ENCODE peak calls at places on chromosomes 3 and 15, in four cellular contexts. S is SK-N-SH, B is H9, K is GM12878. M is an unnamed sample.

GRCh38 chr3:4060064-4060463 is 243.1 kb upstream of the SETMAR start:
- DNase-seq in S (no peak), B (no peak), K (no peak), M (peak; percentile 12)

GRCh38 chr3:65604863-65605526 is 433.7 kb downstream of the MAGI1 start:
- DNase-seq in S (no peak), B (no peak), K (no peak), M (peak; percentile 82)

GRCh38 chr15:43086551-43086950 is 19.3 kb downstream of the UBR1 start:
- DNase-seq in S (no peak), B (no peak), K (no peak), M (peak; percentile 39)

GRCh38 chr15:55357774-55358173 is 38.8 kb downstream of the PIGB start:
- DNase-seq in S (peak; percentile 22), B (no peak), K (no peak), M (peak; percentile 77)

GRCh38 chr3:59046839-59047238 is 3.0 kb downstream of the CFAP20DC start:
- DNase-seq in S (no peak), B (no peak), K (no peak), M (no peak)

GRCh38 chr3:42979044-42979962 is at the start of gene GASK1A:
- DNase-seq in S (peak; percentile 76), B (peak; percentile 77), K (no peak), M (no peak)

GRCh38 chr15:99385865-99386264 is 134.6 kb downstream of the LRRC28 start:
- DNase-seq in S (no peak), B (no peak), K (no peak), M (peak; percentile 49)

GRCh38 chr15:67125589-67126502 is 60.4 kb downstream of the SMAD3 start:
- DNase-seq in S (no peak), B (no peak), K (no peak), M (peak; percentile 98)

GRCh38 chr15:29698030-29698701 is 124.1 kb downstream of the TJP1 start:
- DNase-seq in S (no peak), B (no peak), K (no peak), M (peak; percentile 87)

GRCh38 chr3:43995078-43995928 is 246.4 kb upstream of the TOPAZ1 start:
- DNase-seq in S (peak; percentile 80), B (peak; percentile 61), K (no peak), M (no peak)

GRCh38 chr3:8266679-8267267 is 234.8 kb upstream of the LMCD1 start:
- DNase-seq in S (no peak), B (no peak), K (no peak), M (peak; percentile 56)

GRCh38 chr3:170840291-170840859 is 29.6 kb downstream of the RPL22L1 start:
- DNase-seq in S (peak; percentile 10), B (no peak), K (no peak), M (peak; percentile 32)

GRCh38 chr3:100802126-100802525 is 92.8 kb downstream of the TFG start:
- DNase-seq in S (no peak), B (no peak), K (no peak), M (no peak)

DNA sequence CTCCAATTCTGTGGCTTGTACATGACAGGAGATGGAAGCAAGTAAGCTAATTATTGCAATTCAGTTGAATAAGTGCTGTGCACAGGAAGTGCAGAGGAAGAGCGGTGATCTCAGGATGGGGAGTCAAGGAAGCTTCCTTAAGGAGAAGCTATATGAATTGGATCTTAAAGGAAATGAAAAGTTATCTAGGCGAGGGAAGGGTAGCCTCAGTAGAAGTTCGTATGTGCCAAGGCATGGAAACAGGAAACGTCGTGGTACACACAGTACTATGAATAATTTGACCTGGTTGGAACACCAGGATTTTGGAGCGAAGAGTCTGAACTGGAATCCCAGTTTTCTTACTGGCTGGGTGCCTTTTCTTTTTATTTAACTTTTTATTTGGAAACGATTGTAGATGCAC is 39.3 kb downstream of the ST6GAL1 start:
- DNase-seq in S (no peak), B (no peak), K (no peak), M (no peak)
- H4K20me1 ChIP-seq in S (no peaks in the 10 kb centered on the region), B (no peaks in the 10 kb centered on the region), K (no peaks in the 10 kb centered on the region), M (no peaks in the 10 kb centered on the region)

GRCh38 chr3:155236473-155236872 is 57.0 kb downstream of the STRIT1 start:
- DNase-seq in S (no peak), B (no peak), K (no peak), M (no peak)
- H3K9me3 ChIP-seq in S (no peaks in the 10 kb centered on the region), B (no peaks in the 10 kb centered on the region), K (no peaks in the 10 kb centered on the region), M (no peaks in the 10 kb centered on the region)

DNA sequence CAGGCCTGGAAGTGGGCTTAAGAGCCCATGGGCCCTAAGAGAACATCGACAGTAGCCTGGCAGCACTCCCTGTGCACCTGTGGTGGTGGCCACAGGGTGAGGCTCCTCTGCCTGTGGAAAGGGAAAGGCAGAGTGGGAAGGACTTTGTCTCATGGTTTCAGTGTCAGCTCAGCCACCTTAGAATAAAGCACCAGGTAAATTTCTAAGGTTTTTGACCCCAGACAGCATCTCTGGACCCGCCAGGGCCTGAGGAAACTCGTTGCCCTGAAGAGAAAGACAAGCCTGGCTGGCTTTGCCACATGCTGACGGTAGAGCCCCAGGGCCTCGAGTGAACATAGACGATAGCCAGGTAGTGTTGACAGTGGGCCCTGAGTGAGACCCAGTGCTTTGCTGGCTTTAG is 22.1 kb downstream of the GOLGA6A start:
- DNase-seq in S (no peak), B (no peak), K (no peak), M (no peak)
- H3K9ac ChIP-seq in S (no peak overlapping the region), B (no peak overlapping the region), K (no peak overlapping the region), M (no peak overlapping the region)

DNA sequence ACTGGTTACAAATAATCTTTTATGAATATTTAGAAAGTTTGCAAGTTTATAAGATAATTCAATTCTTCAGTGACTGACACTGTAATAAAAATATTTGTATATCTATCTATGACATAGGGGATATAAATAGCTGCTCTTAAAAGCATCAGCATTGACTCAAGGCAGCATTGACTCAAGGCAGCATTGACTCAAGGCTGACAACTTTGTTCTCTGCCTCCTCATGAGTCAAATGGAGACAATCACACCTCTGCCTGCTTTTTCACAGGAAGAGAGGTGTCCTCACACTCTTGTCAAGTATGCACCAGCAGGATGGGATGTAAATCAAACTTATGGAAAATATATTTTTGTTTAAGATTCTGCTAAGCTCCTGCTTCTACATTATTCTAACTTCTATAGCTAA is 1173.1 kb downstream of the NSUN3 start:
- DNase-seq in S (no peak), B (no peak), K (no peak), M (no peak)
- H4K20me1 ChIP-seq in S (no peaks in the 10 kb centered on the region), B (no peaks in the 10 kb centered on the region), K (no peaks in the 10 kb centered on the region), M (no peaks in the 10 kb centered on the region)

DNA sequence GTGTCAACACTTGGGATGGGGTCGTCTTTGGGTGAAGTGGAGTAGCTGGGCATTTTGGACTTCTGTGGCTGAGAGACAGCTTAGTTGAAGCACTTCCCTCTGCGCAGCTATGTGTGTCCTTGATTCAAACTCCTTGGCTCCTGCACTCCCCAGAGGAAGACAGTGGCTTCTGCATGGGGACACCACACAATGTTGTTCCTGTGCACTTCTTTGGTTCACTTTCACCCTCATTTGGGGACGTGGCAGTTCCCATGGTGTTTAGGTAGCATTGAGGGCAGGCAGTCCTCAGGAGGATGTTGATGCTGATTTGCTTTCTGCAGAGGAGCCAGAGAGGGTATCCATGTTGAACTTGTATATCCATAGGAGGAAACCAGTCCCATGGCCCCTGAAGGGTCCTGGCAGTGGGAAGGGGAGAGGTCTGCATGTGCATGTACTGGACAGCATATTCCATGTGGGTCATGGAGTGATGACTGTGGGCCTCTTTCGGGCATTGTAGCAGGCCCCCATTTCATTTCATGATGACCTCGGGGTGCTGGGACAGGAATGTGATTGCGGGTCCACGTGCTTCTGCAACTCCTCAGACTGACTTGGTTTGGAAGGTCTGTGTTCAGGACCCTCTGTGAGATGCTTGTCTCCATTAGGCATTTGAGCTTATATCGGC is 135.4 kb downstream of the SNRPN start:
- DNase-seq in S (no peak), B (peak; percentile 11), K (no peak), M (no peak)
- H3K9me3 ChIP-seq in S (no peaks in the 10 kb centered on the region), B (peaks cover 65% of the 10 kb centered on the region), K (peaks cover 8% of the 10 kb centered on the region), M (peaks cover 28% of the 10 kb centered on the region)

DNA sequence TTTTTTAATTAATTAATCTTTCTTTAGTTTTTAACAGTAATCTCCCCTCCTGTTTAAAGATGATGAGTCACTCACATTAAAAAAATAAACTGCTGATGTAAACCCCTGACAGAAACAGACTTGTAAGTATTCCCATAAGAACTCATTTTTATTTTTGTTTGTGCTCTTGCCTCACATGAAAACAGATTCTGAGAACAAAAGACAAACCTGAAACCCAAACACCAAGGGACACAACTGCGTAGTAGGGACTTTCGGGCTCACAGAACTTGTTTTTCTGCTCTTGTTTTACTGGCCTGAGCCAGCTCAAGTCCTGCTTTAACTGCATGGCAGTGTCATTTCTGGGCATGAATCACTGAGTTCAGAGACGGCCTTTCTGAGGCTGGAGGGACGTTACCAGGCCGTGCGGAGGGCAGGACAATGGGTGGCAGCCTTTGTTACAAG is 600.8 kb downstream of the FOXP1 start:
- DNase-seq in S (no peak), B (no peak), K (peak; percentile 37), M (peak; percentile 81)
- H3K9ac ChIP-seq in S (peak overlapping the region; percentile 78), B (peak overlapping the region; percentile 30), K (no peak overlapping the region), M (peak overlapping the region; percentile 78)

M was measured in astrocyte.